ENCODE peak calls at places on chromosomes 1 and 21, in ten cellular contexts. A, V, K, B, N, Y, S, F, L and I are unnamed samples.

GRCh38 chr1:98749152-98749756 is 87.7 kb downstream of the SNX7 start:
- DNase-seq in B (no peak), L (no peak), A (peak; percentile 65), K (peak; percentile 2), V (no peak), Y (no peak), S (no peak), F (no peak), N (peak; percentile 7), I (no peak)

GRCh38 chr1:157798211-157798610 is 21.3 kb upstream of the FCRL2 start:
- DNase-seq in L (no peak), Y (no peak), S (no peak), B (no peak), K (no peak), V (no peak), N (no peak), A (peak; percentile 20), F (no peak), I (no peak)

GRCh38 chr1:20993716-20994115 is 183.0 kb downstream of the EIF4G3 start:
- DNase-seq in V (no peak), B (no peak), L (no peak), A (no peak), S (no peak), K (no peak), F (no peak), N (no peak), Y (no peak), I (no peak)

GRCh38 chr1:47809301-47810084 is 187.7 kb downstream of the TRABD2B start:
- DNase-seq in S (no peak), L (no peak), F (no peak), A (peak; percentile 57), K (no peak), B (no peak), N (no peak), V (peak; percentile 10), Y (no peak), I (no peak)

GRCh38 chr1:146029097-146029496 is 7.6 kb upstream of the HJV start:
- DNase-seq in B (no peak), F (no peak), V (no peak), N (no peak), S (no peak), L (no peak), K (no peak), A (no peak), Y (no peak), I (no peak)

GRCh38 chr21:21018841-21019240 is 20.6 kb downstream of the NCAM2 start:
- DNase-seq in V (no peak), F (no peak), N (no peak), A (no peak), L (no peak), S (no peak), Y (no peak), B (no peak), K (no peak), I (no peak)

GRCh38 chr1:110380667-110381283 is 10.1 kb downstream of the SLC16A4 start:
- DNase-seq in L (no peak), N (peak; percentile 94), S (no peak), B (no peak), V (peak; percentile 44), F (no peak), K (no peak), Y (no peak), A (no peak), I (no peak)

GRCh38 chr1:241637604-241638003 is 2.6 kb downstream of the CHML start:
- DNase-seq in K (no peak), B (no peak), L (no peak), Y (no peak), F (no peak), A (peak; percentile 53), S (no peak), V (no peak), N (peak; percentile 40), I (no peak)

GRCh38 chr1:50620680-50621329 is 197.6 kb upstream of the DMRTA2 start:
- DNase-seq in Y (no peak), F (no peak), A (peak; percentile 95), L (peak; percentile 60), K (no peak), N (peak; percentile 40), S (no peak), B (no peak), V (no peak), I (peak; percentile 40)

DNA sequence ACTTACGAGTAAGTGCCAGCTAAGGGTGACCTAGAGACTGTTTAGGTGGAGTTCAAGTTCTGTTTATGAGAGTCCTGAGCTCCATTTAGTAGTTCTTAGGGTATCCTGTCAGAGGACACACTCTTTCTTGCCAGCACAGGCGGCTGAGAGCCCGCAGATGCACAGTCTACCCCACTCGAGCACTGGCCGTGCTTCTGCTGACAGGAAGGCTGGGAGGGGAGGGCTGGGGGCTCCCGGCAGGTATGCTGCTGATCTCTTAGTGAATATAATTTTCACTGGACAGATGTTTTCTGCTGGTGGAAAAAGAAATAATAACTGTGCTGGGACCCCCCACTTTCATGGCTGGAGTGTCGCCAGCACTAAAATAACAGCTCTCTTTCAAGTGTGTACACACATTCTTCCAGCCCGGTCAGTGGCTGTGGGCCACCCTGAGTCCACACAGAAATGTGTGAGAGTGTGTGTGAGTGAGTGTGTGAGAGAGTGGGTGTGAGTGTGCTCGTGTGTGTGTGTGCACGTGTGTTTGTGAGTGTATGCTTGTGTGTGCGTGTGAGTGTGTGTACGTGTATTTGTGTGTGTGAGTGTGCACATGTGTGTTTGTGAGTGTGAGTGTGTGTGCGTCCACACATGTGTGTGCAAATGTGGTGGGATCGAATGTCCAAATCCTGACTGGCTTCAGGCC is 167.7 kb upstream of the USP24 start:
- DNase-seq in B (peak; percentile 70), S (no peak), Y (no peak), A (no peak), K (no peak), L (no peak), F (no peak), V (no peak), N (no peak), I (no peak)
- TF ChIP-seq CTCF in B (no peak), S (no peak), Y (no peak), A (no peak), K (no peak), L (no peak), F (no peak), V (no peak), N (no peak), I (no peak)

GRCh38 chr1:70039485-70039884 is 165.9 kb downstream of the LRRC40 start:
- DNase-seq in N (no peak), S (no peak), L (no peak), A (no peak), Y (no peak), K (no peak), V (no peak), F (no peak), B (no peak), I (no peak)

GRCh38 chr1:70033934-70034333 is 171.4 kb downstream of the LRRC40 start:
- DNase-seq in Y (no peak), A (no peak), N (no peak), F (no peak), K (no peak), L (no peak), V (no peak), B (no peak), S (no peak), I (no peak)

GRCh38 chr1:70038025-70038424 is 167.4 kb downstream of the LRRC40 start:
- DNase-seq in A (peak; percentile 83), L (no peak), Y (no peak), F (no peak), S (no peak), V (peak; percentile 60), K (peak; percentile 16), B (no peak), N (no peak), I (no peak)

GRCh38 chr1:70033266-70033873 is 172.0 kb downstream of the LRRC40 start:
- DNase-seq in B (no peak), A (no peak), N (no peak), L (no peak), Y (no peak), K (no peak), V (no peak), S (no peak), F (peak; percentile 3), I (no peak)

DNA sequence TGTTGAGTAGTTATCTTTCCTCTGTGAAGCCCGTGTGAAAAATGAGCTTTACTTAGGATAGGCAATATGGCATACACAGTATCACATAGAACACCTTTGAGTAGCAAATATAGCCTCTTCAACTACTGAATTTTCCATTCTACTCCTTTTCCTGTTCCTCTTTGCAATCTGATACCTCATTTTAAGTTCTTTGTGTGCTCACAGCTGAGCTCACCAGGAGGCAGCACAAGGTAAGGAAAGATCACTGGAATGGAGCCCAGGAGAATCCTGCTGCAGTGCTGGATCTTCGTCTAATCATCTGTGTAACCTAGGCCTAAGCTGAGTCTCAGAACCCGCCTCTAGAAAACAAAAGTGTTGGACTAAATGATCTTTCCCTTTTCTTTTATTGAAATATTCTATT is 171.0 kb downstream of the LRRC40 start:
- DNase-seq in V (peak; percentile 70), K (peak; percentile 67), L (no peak), S (no peak), A (peak; percentile 84), N (peak; percentile 77), B (no peak), Y (no peak), F (no peak), I (no peak)
- TF ChIP-seq CTCF in V (peak; percentile 80), K (peak; percentile 61), L (no peak), S (no peak), A (peak; percentile 76), N (peak; percentile 67), B (no peak), Y (no peak), F (no peak), I (no peak)

GRCh38 chr1:9292361-9293240 is at the start of gene SPSB1:
- DNase-seq in S (peak; percentile 73), N (peak; percentile 78), K (peak; percentile 79), A (peak; percentile 78), V (peak; percentile 56), L (peak; percentile 88), B (peak; percentile 90), F (peak; percentile 86), Y (peak; percentile 60), I (peak; percentile 87)
- TF ChIP-seq CTCF in S (no peak), N (peak; percentile 6), K (no peak), A (no peak), V (no peak), L (no peak), B (no peak), F (no peak), Y (no peak), I (no peak)

DNA sequence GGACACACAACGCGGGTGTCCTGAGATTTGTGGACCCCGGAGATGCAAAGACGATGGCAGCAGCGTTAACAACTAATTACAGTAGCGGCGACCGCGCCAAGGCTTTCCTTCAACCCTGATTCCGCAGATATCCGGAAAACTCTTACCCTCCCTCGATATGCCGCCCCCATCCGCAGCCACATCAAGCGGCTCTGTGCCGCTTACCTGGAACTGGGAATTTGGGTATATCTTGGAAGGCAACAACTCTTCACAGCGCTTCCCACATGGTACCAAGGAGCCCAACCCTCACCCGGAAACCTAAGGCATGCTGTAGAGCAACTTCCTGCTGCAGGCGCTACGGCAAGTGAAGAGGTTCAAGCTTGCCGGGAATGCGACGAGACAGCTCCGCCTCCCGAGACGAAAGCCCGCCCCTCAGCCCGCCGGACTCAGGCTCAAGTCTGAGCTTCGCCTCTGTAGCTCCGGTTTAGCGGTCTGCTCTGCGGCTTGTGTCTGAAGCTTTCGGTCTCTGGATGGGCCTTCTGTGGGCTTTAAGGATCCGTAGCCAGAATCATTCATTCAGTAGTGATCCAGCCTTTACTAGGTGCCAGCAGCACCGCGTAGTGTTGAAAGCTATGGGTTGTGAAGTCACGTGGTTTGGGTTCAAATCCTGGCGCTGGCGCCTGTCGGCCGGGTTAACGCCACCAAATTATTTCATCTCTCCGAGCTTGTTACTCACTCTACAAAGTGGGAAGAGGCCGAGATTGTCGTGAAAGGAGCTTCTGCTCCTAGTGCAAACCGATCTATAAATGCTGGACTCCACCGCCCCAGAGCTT is at the start of gene HEATR1:
- DNase-seq in V (peak; percentile 95), S (peak; percentile 96), N (peak; percentile 96), B (peak; percentile 97), F (peak; percentile 78), A (peak; percentile 88), L (peak; percentile 94), Y (peak; percentile 76), K (peak; percentile 95), I (peak; percentile 94)
- TF ChIP-seq CTCF in V (peak; percentile 13), S (no peak), N (no peak), B (no peak), F (peak; percentile 2), A (no peak), L (no peak), Y (no peak), K (no peak), I (no peak)